ENCODE peak calls at places on chromosomes 11 and 22, in six cellular contexts. B is gastrocnemius medialis; T is CD8-positive, alpha-beta memory T cell; D is right atrium auricular region; M is thoracic aorta; G is Panc1. X is an unnamed sample.

GRCh38 chr11:32053151-32053550 is 37.7 kb upstream of the RCN1 start:
- DNase-seq in B (no peak), T (no peak), D (no peak), M (no peak), G (no peak), X (no peak)

GRCh38 chr11:107044503-107044902 is 26.2 kb upstream of the GUCY1A2 start:
- DNase-seq in B (no peak), T (no peak), D (no peak), M (no peak), G (no peak), X (no peak)

GRCh38 chr11:18706330-18707243 is 8.0 kb downstream of the TMEM86A start:
- DNase-seq in B (no peak), T (no peak), D (peak; percentile 73), M (peak; percentile 48), G (no peak), X (peak; percentile 88)

GRCh38 chr11:77147668-77148321 is 19.7 kb downstream of the MYO7A start:
- DNase-seq in B (no peak), T (peak; percentile 34), D (no peak), M (no peak), G (no peak), X (peak; percentile 81)

GRCh38 chr22:31577711-31578110 is 81.4 kb downstream of the SFI1 start:
- DNase-seq in B (no peak), T (no peak), D (no peak), M (no peak), G (no peak), X (no peak)

GRCh38 chr11:73152086-73152853 is 10.2 kb upstream of the FCHSD2 start:
- DNase-seq in B (no peak), T (no peak), D (no peak), M (no peak), G (no peak), X (no peak)

GRCh38 chr22:36486619-36487384 is 5.4 kb upstream of the TXN2 start:
- DNase-seq in B (no peak), T (peak; percentile 43), D (no peak), M (no peak), G (no peak), X (peak; percentile 81)

GRCh38 chr11:110972640-110973039 is 260.4 kb upstream of the ARHGAP20 start:
- DNase-seq in B (no peak), T (no peak), D (no peak), M (no peak), G (no peak), X (no peak)

GRCh38 chr11:15446929-15447328 is 332.2 kb downstream of the INSC start:
- DNase-seq in B (no peak), T (no peak), D (no peak), M (no peak), G (no peak), X (no peak)

GRCh38 chr22:47138898-47139789 is 376.7 kb downstream of the TBC1D22A start:
- DNase-seq in B (no peak), T (no peak), D (no peak), M (no peak), G (no peak), X (no peak)

GRCh38 chr11:42974510-42974909 is 337.3 kb upstream of the API5 start:
- DNase-seq in B (no peak), T (no peak), D (no peak), M (no peak), G (no peak), X (peak; percentile 50)

GRCh38 chr11:104015649-104016415 is 20.6 kb upstream of the DDI1 start:
- DNase-seq in B (no peak), T (no peak), D (no peak), M (no peak), G (no peak), X (no peak)

GRCh38 chr11:128862421-128862820 is 4.7 kb downstream of the KCNJ1 start:
- DNase-seq in B (no peak), T (no peak), D (no peak), M (no peak), G (no peak), X (no peak)

GRCh38 chr11:76047231-76047630 is 159.1 kb downstream of the WNT11 start:
- DNase-seq in B (no peak), T (no peak), D (no peak), M (no peak), G (no peak), X (no peak)

GRCh38 chr11:2795491-2795991 is 90.0 kb downstream of the CDKN1C start:
- DNase-seq in B (peak; percentile 6), T (no peak), D (peak; percentile 53), M (no peak), G (no peak), X (no peak)

GRCh38 chr11:30463266-30463665 is 122.9 kb downstream of the MPPED2 start:
- DNase-seq in B (no peak), T (no peak), D (no peak), M (no peak), G (no peak), X (peak; percentile 28)

GRCh38 chr11:82046778-82047177 is 686.9 kb downstream of the FAM181B start:
- DNase-seq in B (no peak), T (no peak), D (no peak), M (no peak), G (no peak), X (no peak)

GRCh38 chr11:46697303-46697702 is 3.1 kb downstream of the ARHGAP1 start:
- DNase-seq in B (no peak), T (no peak), D (no peak), M (no peak), G (no peak), X (no peak)
- H3K27ac ChIP-seq in B (peak overlapping the region; percentile 80), T (no peak overlapping the region), D (peak overlapping the region; percentile 94), M (peak overlapping the region; percentile 67), G (no peak overlapping the region), X (no peak overlapping the region)

DNA sequence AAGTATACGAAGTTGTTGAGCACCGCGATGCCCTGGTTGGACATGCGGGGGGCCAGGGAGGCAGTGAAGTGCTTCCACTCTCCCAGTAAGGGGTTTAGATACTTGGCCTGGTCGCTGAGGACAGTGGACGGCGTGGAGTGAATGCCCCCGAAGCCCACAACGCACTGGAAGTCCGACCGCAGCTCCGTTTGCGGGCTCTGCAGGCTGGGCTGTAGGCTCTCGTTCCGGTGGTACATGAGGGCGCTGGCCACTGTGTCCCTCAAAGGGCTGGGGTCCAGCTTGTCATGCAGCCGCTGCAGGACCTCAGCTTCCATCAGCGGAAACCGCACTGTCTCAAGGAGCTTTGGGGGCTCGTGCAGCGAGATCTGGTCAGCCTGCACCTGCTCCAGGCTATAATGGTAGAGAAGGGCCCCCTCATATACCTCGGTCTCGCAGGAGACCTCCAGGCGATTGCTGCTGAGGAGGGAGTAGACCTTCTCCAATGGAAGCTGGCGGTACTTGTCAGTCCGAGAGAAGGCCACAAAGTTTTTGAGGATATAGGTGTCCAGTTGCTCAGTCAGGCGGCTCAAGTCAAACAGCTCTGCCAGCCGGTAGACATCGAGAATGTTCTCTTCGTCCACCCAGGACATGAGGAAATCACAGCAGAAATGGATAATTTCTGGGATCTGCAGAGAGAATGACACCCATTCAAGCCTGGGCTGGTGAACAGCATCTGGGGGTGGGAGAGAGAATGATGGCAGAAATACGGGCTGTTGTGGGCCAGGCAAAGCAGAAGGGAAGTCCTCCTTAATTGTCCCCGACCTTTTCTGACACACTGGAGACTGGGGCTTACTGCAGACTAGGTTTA is 27.5 kb upstream of the SCARF2 start:
- DNase-seq in B (no peak), T (no peak), D (no peak), M (no peak), G (no peak), X (no peak)
- H3K27ac ChIP-seq in B (no peak overlapping the region), T (peak overlapping the region; percentile 66), D (no peak overlapping the region), M (no peak overlapping the region), G (no peak overlapping the region), X (no peak overlapping the region)

GRCh38 chr11:854601-855342 is 12.1 kb downstream of the TSPAN4 start:
- DNase-seq in B (no peak), T (no peak), D (no peak), M (no peak), G (no peak), X (no peak)
- H3K27ac ChIP-seq in B (no peak overlapping the region), T (no peak overlapping the region), D (no peak overlapping the region), M (no peak overlapping the region), G (no peak overlapping the region), X (no peak overlapping the region)

GRCh38 chr11:69917529-69917928 is 98.3 kb upstream of the FGF3 start:
- DNase-seq in B (no peak), T (no peak), D (no peak), M (no peak), G (no peak), X (no peak)

GRCh38 chr11:69916806-69917387 is 97.7 kb upstream of the FGF3 start:
- DNase-seq in B (no peak), T (no peak), D (no peak), M (no peak), G (no peak), X (no peak)

GRCh38 chr11:69914286-69915150 is 95.3 kb upstream of the FGF3 start:
- DNase-seq in B (no peak), T (no peak), D (no peak), M (no peak), G (no peak), X (no peak)

GRCh38 chr11:69915151-69915500 is 95.9 kb upstream of the FGF3 start:
- DNase-seq in B (no peak), T (no peak), D (no peak), M (no peak), G (no peak), X (no peak)

GRCh38 chr11:69915501-69916250 is 96.5 kb upstream of the FGF3 start:
- DNase-seq in B (peak; percentile 46), T (no peak), D (peak; percentile 88), M (peak; percentile 75), G (no peak), X (peak; percentile 93)
- H3K27ac ChIP-seq in B (peak overlapping the region; percentile 64), T (no peak overlapping the region), D (peak overlapping the region; percentile 80), M (peak overlapping the region; percentile 99), G (peak overlapping the region; percentile 6), X (no peak overlapping the region)

GRCh38 chr11:36345535-36346141 is 49.5 kb downstream of the PRR5L start:
- DNase-seq in B (no peak), T (no peak), D (no peak), M (no peak), G (no peak), X (no peak)
- H3K27ac ChIP-seq in B (no peak overlapping the region), T (no peak overlapping the region), D (no peak overlapping the region), M (no peak overlapping the region), G (no peak overlapping the region), X (no peak overlapping the region)

DNA sequence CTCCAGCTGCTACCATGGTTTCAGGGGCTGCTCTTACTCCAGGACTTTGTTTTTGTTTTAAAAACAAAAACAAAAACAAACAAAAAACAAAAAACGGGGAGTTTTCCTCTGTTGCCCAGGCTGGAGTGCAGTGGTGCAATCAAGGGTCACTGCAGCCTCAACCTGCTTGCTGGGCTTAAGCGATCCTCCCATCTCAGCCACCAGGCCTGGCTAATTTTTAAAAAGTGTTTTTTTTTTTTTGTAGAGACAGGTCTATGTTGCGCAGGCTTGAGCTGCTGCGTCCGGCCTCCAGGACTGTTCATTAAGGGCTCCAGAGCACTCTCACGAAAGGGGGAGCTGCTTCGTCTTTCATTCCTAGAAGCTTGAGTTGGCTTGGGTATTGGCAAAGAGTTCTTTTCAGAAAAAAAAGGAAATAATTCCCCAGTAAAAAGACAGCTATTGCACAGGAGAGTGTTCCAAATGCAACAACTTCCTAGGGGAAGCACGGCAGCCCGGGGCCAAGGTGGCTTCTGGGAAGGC is 78.5 kb downstream of the NAT10 start:
- DNase-seq in B (no peak), T (no peak), D (no peak), M (no peak), G (no peak), X (no peak)
- H3K27ac ChIP-seq in B (no peak overlapping the region), T (no peak overlapping the region), D (no peak overlapping the region), M (no peak overlapping the region), G (no peak overlapping the region), X (no peak overlapping the region)

GRCh38 chr22:29206372-29207230 is 905 bp downstream of the EMID1 start:
- DNase-seq in B (no peak), T (no peak), D (no peak), M (no peak), G (no peak), X (no peak)
- H3K27ac ChIP-seq in B (no peak overlapping the region), T (peak overlapping the region; percentile 43), D (peak overlapping the region; percentile 35), M (no peak overlapping the region), G (no peak overlapping the region), X (no peak overlapping the region)

X was measured in GM23338.